ENCODE peak calls at places on chromosomes 4 and X, in six cellular contexts. N is uterus, G is fibroblast of lung, E is dorsolateral prefrontal cortex, V is A549, J is ovary. K is an unnamed sample.

GRCh38 chrX:82816001-82816400 is 692.1 kb upstream of the POU3F4 start:
- DNase-seq in N (no peak), G (peak; percentile 8), E (no peak), V (no peak), J (no peak), K (no peak)

GRCh38 chrX:88425739-88426138 is 321.3 kb upstream of the CPXCR1 start:
- DNase-seq in N (no peak), G (no peak), E (no peak), V (no peak), J (no peak), K (no peak)

GRCh38 chrX:55342533-55343501 is 78.1 kb upstream of the PAGE3 start:
- DNase-seq in N (no peak), G (no peak), E (peak; percentile 10), V (peak; percentile 25), J (no peak), K (no peak)

GRCh38 chr4:151276787-151277557 is at the start of gene PRSS48:
- DNase-seq in N (peak; percentile 27), G (peak; percentile 48), E (peak; percentile 26), V (peak; percentile 34), J (peak; percentile 28), K (no peak)

GRCh38 chr4:8641931-8642650 is 49.5 kb downstream of the CPZ start:
- DNase-seq in N (no peak), G (no peak), E (no peak), V (no peak), J (no peak), K (no peak)

GRCh38 chrX:48558270-48558669 is 16.0 kb upstream of the RBM3 start:
- DNase-seq in N (no peak), G (peak; percentile 70), E (no peak), V (peak; percentile 47), J (no peak), K (peak; percentile 27)

GRCh38 chr4:54657556-54658313 is at the start of gene KIT:
- DNase-seq in N (peak; percentile 55), G (peak; percentile 17), E (no peak), V (no peak), J (peak; percentile 81), K (no peak)

GRCh38 chr4:113673450-113673849 is 88.1 kb downstream of the CAMK2D start:
- DNase-seq in N (no peak), G (no peak), E (no peak), V (no peak), J (no peak), K (no peak)

GRCh38 chr4:4524364-4524763 is 17.5 kb downstream of the STX18 start:
- DNase-seq in N (no peak), G (peak; percentile 20), E (no peak), V (no peak), J (no peak), K (no peak)

GRCh38 chrX:80765226-80765625 is 44.5 kb downstream of the BRWD3 start:
- DNase-seq in N (no peak), G (peak; percentile 51), E (no peak), V (no peak), J (no peak), K (peak; percentile 33)

GRCh38 chr4:31461425-31461824 is 741.3 kb downstream of the PCDH7 start:
- DNase-seq in N (no peak), G (peak; percentile 50), E (no peak), V (no peak), J (no peak), K (no peak)

GRCh38 chr4:168516841-168517240 is 20.0 kb downstream of the PALLD start:
- DNase-seq in N (no peak), G (no peak), E (no peak), V (no peak), J (no peak), K (no peak)

GRCh38 chrX:24508375-24508774 is 43.3 kb downstream of the PDK3 start:
- DNase-seq in N (no peak), G (no peak), E (no peak), V (no peak), J (no peak), K (no peak)

GRCh38 chrX:153505361-153505760 is 10.6 kb downstream of the BGN start:
- DNase-seq in N (no peak), G (no peak), E (no peak), V (no peak), J (no peak), K (no peak)

GRCh38 chrX:46040001-46040400 is 505.2 kb downstream of the ZNF674 start:
- DNase-seq in N (no peak), G (no peak), E (no peak), V (no peak), J (no peak), K (no peak)

GRCh38 chr4:82713856-82714255 is 84.7 kb downstream of the SCD5 start:
- DNase-seq in N (no peak), G (no peak), E (no peak), V (no peak), J (no peak), K (no peak)

GRCh38 chr4:82708982-82709381 is 89.6 kb downstream of the SCD5 start:
- DNase-seq in N (no peak), G (no peak), E (no peak), V (no peak), J (no peak), K (no peak)

GRCh38 chr4:82715731-82716617 is 82.6 kb downstream of the SCD5 start:
- DNase-seq in N (no peak), G (no peak), E (no peak), V (no peak), J (no peak), K (no peak)

GRCh38 chr4:82710202-82710929 is 88.2 kb downstream of the SCD5 start:
- DNase-seq in N (no peak), G (no peak), E (no peak), V (no peak), J (no peak), K (no peak)

GRCh38 chr4:82711158-82711785 is 87.3 kb downstream of the SCD5 start:
- DNase-seq in N (no peak), G (no peak), E (no peak), V (no peak), J (no peak), K (no peak)
- TF ChIP-seq CTCF in N (no peak), G (no peak), E (no peak), V (no peak), J (no peak), K (no peak)

GRCh38 chr4:27123050-27123768 is 262.6 kb downstream of the STIM2 start:
- DNase-seq in N (no peak), G (no peak), E (no peak), V (no peak), J (no peak), K (no peak)

GRCh38 chr4:27121830-27122229 is 261.2 kb downstream of the STIM2 start:
- DNase-seq in N (no peak), G (no peak), E (no peak), V (no peak), J (no peak), K (no peak)

GRCh38 chr4:27128431-27128830 is 267.8 kb downstream of the STIM2 start:
- DNase-seq in N (no peak), G (no peak), E (no peak), V (no peak), J (no peak), K (no peak)

DNA sequence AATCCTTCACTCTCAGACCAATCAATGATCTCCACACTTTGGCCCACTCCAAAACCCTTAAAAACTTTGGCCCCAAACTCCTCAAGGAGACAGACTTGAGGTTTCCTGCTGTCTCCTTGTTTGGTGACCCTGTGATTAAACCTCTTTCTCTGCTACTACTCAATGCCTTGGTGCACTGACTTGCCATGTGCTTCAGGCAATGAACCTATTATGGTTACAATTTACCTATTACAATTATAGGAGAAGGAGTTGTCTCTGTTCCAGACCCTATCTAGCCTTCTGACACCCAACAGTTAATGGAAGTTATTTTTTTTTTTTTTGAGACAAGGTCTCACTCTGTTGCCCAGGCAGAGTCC is 263.1 kb downstream of the STIM2 start:
- DNase-seq in N (no peak), G (no peak), E (no peak), V (no peak), J (no peak), K (no peak)
- H3K4me3 ChIP-seq in N (no peak overlapping the region), G (no peak overlapping the region), E (no peak overlapping the region), V (no peak overlapping the region), J (no peak overlapping the region), K (no peak overlapping the region)

DNA sequence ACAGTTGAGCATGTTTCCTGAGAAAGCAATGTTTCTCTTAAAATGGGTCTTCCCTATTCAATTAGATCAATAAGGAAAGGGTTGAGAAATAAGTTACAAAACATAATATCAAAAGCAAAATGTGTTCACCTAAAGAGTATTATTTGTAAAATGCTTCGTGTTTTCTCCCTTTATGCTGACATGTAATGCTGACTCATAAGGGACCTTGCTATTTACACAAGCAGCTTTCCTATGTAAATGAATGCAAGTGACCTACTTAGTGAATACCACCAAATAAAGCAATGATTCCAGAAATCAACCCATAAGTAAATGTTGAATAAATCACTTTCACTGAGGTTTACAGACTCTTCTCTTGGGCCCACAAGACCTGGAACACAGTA is 91.5 kb downstream of the ELOVL6 start:
- DNase-seq in N (no peak), G (peak; percentile 80), E (no peak), V (peak; percentile 10), J (no peak), K (no peak)
- H3K27ac ChIP-seq in N (no peak overlapping the region), G (no peak overlapping the region), E (peak overlapping the region; percentile 32), V (peak overlapping the region; percentile 71), J (no peak overlapping the region), K (no peak overlapping the region)

GRCh38 chr4:97984545-97985131 is 158.6 kb downstream of the STPG2 start:
- DNase-seq in N (no peak), G (no peak), E (no peak), V (no peak), J (no peak), K (no peak)
- TF ChIP-seq CTCF in N (no peak), G (no peak), E (peak; percentile 20), V (no peak), J (no peak), K (peak; percentile 13)

DNA sequence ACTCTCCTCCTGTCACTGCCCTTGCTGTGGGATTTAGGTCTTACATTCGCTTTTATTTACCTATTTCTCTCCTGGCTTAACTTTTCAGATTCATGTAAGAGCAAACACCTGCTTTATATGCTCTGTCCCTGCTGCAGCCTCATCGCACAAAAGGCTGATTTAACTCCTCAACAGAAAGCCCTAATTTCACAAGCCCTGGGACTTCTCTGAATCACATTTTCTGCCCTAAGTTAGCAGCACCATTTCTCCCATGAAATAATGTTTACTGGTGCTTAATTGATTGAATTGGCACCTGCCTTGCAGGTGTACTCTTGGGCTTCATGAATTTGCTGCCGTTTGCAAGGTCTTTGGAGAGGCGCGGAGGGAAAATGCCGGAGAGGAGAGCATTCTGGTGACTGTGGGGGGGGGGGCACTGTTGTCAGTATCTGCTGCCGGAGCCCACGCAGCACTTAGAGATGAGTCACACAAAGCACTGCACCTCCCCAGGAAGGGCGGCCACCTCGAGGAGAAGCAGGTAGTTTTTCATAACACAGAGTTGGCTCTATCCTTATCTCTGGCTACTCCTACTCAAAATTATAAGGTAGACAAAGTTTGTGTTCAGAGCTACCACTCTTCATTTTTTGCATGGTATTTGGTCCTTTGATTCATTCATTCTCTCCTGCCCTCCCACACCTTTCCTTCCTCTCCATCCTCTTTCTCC is 76.4 kb upstream of the SCOC start:
- DNase-seq in N (peak; percentile 50), G (no peak), E (peak; percentile 47), V (no peak), J (peak; percentile 33), K (no peak)
- H3K4me3 ChIP-seq in N (peak overlapping the region; percentile 5), G (no peak overlapping the region), E (peak overlapping the region; percentile 14), V (no peak overlapping the region), J (peak overlapping the region; percentile 4), K (no peak overlapping the region)

DNA sequence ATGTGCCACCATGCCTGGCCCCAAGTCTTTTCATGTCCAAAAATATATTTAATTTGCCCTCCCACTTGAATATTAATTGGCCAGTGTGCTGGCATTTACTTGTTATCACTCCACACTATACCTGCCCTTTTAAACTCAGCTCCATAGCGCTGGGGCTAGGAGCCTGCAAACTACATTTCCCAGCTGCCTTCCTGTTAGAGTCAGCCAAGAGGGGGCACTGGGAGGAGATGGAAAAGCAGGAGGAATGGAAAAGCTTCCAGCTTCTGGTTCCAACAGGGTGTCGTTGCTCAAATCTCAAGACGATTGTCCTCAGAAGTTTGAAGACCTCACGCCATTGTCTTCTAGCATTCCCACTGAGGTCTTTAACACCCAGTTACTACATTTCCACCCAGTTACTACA is 315.5 kb downstream of the BCOR start:
- DNase-seq in N (no peak), G (no peak), E (no peak), V (no peak), J (no peak), K (no peak)
- H3K27ac ChIP-seq in N (no peak overlapping the region), G (no peak overlapping the region), E (no peak overlapping the region), V (no peak overlapping the region), J (no peak overlapping the region), K (no peak overlapping the region)

K was measured in AG04450.